ENCODE peak calls at places on chromosomes 1 and 21, in four cellular contexts. L is mesenchymal stem cell, R is IMR-90, H is mesendoderm. X is an unnamed sample.

GRCh38 chr1:41122851-41123518 is 101.5 kb upstream of the SLFNL1 start:
- DNase-seq in R (peak; percentile 91), L (peak; percentile 92), H (peak; percentile 81), X (no peak)

GRCh38 chr1:203051841-203052324 is 25.6 kb downstream of the PPFIA4 start:
- DNase-seq in L (no peak), R (no peak), H (no peak), X (no peak)

GRCh38 chr1:187476671-187477070 is 647.9 kb downstream of the PLA2G4A start:
- DNase-seq in L (peak; percentile 19), R (peak; percentile 20), H (no peak), X (no peak)

GRCh38 chr1:232893481-232894313 is 56.7 kb upstream of the NTPCR start:
- DNase-seq in H (no peak), L (no peak), R (no peak), X (no peak)

GRCh38 chr1:63984257-63984626 is 210.4 kb downstream of the ROR1 start:
- DNase-seq in R (peak; percentile 22), H (no peak), L (peak; percentile 63), X (no peak)

GRCh38 chr1:99590578-99591209 is 55.2 kb upstream of the PALMD start:
- DNase-seq in L (peak; percentile 66), R (peak; percentile 94), H (no peak), X (no peak)

GRCh38 chr21:45135868-45136267 is 61.5 kb downstream of the ADARB1 start:
- DNase-seq in H (no peak), L (peak; percentile 73), R (no peak), X (no peak)

GRCh38 chr1:246583448-246584185 is 17.4 kb downstream of the CNST start:
- DNase-seq in H (no peak), L (peak; percentile 47), R (no peak), X (no peak)

GRCh38 chr1:234954613-234955012 is 174.0 kb downstream of the TOMM20 start:
- DNase-seq in L (no peak), R (no peak), H (no peak), X (no peak)

GRCh38 chr1:211734791-211735190 is 59.4 kb upstream of the NEK2 start:
- DNase-seq in H (no peak), L (no peak), R (no peak), X (no peak)

GRCh38 chr21:41966872-41967621 is 13.2 kb upstream of the C2CD2 start:
- DNase-seq in L (no peak), H (no peak), R (no peak), X (no peak)

GRCh38 chr1:76302711-76303347 is 228.3 kb downstream of the ST6GALNAC3 start:
- DNase-seq in L (no peak), R (peak; percentile 1), H (no peak), X (no peak)

GRCh38 chr1:226104671-226105121 is 42.2 kb downstream of the H3-3A start:
- DNase-seq in L (no peak), R (peak; percentile 52), H (no peak), X (no peak)

GRCh38 chr1:6350416-6351088 is 43.0 kb downstream of the ACOT7 start:
- DNase-seq in R (no peak), H (no peak), L (no peak), X (no peak)

GRCh38 chr1:63731117-63732043 is 42.4 kb upstream of the ROR1 start:
- DNase-seq in L (peak; percentile 98), R (peak; percentile 96), H (peak; percentile 86), X (no peak)

GRCh38 chr1:21685944-21686678 is 17.0 kb upstream of the RAP1GAP start:
- DNase-seq in H (no peak), L (no peak), R (no peak), X (no peak)

GRCh38 chr1:43997979-43998378 is 6.6 kb downstream of the CCDC24 start:
- DNase-seq in R (no peak), L (no peak), H (no peak), X (no peak)
- H2AK5ac ChIP-seq in R (no peak overlapping the region), L (no peak overlapping the region), H (no peak overlapping the region), X (no peak overlapping the region)

DNA sequence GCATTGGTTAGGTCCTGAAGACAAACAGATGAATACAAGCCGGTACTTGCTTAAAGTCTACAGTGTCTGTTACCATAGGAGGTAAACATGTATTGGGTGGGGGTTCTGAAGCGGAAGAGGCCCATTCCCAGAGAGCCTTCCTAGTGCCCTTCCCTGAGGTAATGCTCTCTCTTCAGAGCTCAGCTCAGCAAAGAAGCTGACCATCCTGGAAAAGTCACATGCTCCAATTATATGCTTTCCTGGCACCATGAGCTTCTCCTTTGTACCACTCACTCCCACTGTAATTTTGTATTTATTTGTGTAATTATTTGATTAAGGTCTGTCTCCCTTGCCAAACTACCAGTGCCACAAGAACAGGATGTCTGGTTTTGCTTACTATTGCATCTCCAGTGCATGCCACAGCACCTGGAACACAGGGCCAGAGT is 42.0 kb downstream of the RAB3B start:
- DNase-seq in R (no peak), L (no peak), H (no peak), X (no peak)
- H3K4me3 ChIP-seq in R (no peak overlapping the region), L (no peak overlapping the region), H (no peak overlapping the region), X (no peak overlapping the region)

DNA sequence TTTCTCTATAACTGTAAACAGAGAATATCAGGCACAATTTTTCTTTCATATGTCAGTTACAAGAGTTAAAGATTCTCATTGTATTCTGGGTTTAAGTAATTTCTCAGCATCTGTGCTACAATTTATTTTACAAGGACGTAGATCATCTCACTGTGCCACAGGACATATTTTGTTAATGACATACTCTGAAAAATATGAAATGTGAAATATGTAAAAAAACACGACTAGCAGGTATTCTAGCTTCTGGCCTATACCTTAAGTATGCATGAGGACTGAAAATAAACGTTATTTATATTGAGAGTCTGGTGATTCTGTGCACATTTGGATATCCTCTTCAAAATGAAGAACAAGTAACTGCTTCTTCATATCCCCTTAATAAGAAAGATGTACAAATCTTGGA is 308.8 kb downstream of the BRINP3 start:
- DNase-seq in R (peak; percentile 2), L (no peak), H (no peak), X (no peak)
- H2AK5ac ChIP-seq in R (no peak overlapping the region), L (no peak overlapping the region), H (no peak overlapping the region), X (no peak overlapping the region)

GRCh38 chr21:17859661-17860060 is 40.5 kb upstream of the C21orf91 start:
- DNase-seq in H (no peak), L (no peak), R (no peak), X (no peak)
- H3K4me3 ChIP-seq in H (no peak overlapping the region), L (no peak overlapping the region), R (no peak overlapping the region), X (no peak overlapping the region)

DNA sequence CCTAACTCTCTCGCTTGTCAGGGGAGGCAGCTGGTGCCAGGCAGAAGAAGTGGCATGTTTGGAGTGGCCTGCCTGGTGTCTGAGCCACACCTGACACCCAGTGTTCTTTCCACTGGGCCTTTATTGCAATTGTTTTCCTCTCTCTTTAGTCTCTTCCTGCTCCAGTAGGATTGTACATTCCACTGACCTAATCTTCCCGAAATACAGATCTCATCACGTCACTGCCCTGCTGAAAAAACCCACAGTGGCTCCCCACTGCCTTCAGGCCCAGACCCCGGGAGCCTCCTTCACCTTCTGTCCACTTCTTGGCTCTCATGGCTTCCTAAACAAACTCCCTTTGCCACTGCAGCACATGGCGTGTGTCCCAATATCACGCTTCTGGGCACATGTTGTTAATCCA is 25.2 kb upstream of the ATP5PO start:
- DNase-seq in H (no peak), R (peak; percentile 48), L (peak; percentile 90), X (no peak)
- H2AK5ac ChIP-seq in H (no peak overlapping the region), R (peak overlapping the region; percentile 63), L (peak overlapping the region; percentile 90), X (peak overlapping the region; percentile 6)

GRCh38 chr1:113253187-113253966 is 136.9 kb upstream of the MAGI3 start:
- DNase-seq in R (no peak), H (no peak), L (no peak), X (no peak)

GRCh38 chr1:113255038-113255727 is 135.1 kb upstream of the MAGI3 start:
- DNase-seq in H (no peak), L (no peak), R (no peak), X (no peak)

GRCh38 chr1:113253979-113254378 is 136.3 kb upstream of the MAGI3 start:
- DNase-seq in L (no peak), H (no peak), R (no peak), X (no peak)

GRCh38 chr1:113256348-113256729 is 134.0 kb upstream of the MAGI3 start:
- DNase-seq in R (no peak), L (no peak), H (no peak), X (no peak)

GRCh38 chr1:113255728-113256347 is 134.5 kb upstream of the MAGI3 start:
- DNase-seq in R (no peak), L (no peak), H (no peak), X (no peak)
- H3K4me3 ChIP-seq in R (no peak overlapping the region), L (no peak overlapping the region), H (no peak overlapping the region), X (peak overlapping the region; percentile 36)

GRCh38 chr1:51317798-51318197 is 12.6 kb downstream of the TTC39A start:
- DNase-seq in H (no peak), L (no peak), R (no peak), X (no peak)
- H2AK5ac ChIP-seq in H (no peak overlapping the region), L (peak overlapping the region; percentile 72), R (no peak overlapping the region), X (no peak overlapping the region)

GRCh38 chr1:166978795-166979194 is 3.5 kb upstream of the ILDR2 start:
- DNase-seq in H (no peak), L (no peak), R (no peak), X (no peak)
- H3K4me3 ChIP-seq in H (no peak overlapping the region), L (no peak overlapping the region), R (no peak overlapping the region), X (no peak overlapping the region)

X was measured in H1.